ENCODE peak calls at places on chromosomes 6 and 20, in four cellular contexts. U is mammary epithelial cell, C is T-cell, E is PC-9. P is an unnamed sample.

GRCh38 chr20:63106108-63106764 is 99.5 kb upstream of the BHLHE23 start:
- DNase-seq in U (no peak), C (no peak), E (no peak), P (no peak)

GRCh38 chr20:63635431-63636141 is 8.7 kb upstream of the GMEB2 start:
- DNase-seq in U (no peak), C (peak; percentile 72), E (no peak), P (no peak)

GRCh38 chr6:16503919-16504554 is 257.2 kb downstream of the ATXN1 start:
- DNase-seq in U (no peak), C (no peak), E (no peak), P (no peak)

GRCh38 chr6:41560440-41561192 is 14.4 kb downstream of the FOXP4 start:
- DNase-seq in U (no peak), C (peak; percentile 90), E (no peak), P (peak; percentile 92)

GRCh38 chr20:61436674-61437279 is 184.7 kb downstream of the CDH4 start:
- DNase-seq in U (peak; percentile 98), C (no peak), E (no peak), P (peak; percentile 99)

GRCh38 chr20:10490706-10491105 is 55.6 kb downstream of the SLX4IP start:
- DNase-seq in U (no peak), C (no peak), E (no peak), P (peak; percentile 60)

GRCh38 chr20:25487306-25487705 is 79.8 kb downstream of the GINS1 start:
- DNase-seq in U (peak; percentile 19), C (no peak), E (no peak), P (no peak)

GRCh38 chr6:42257614-42258013 is 40.0 kb upstream of the MRPS10 start:
- DNase-seq in U (no peak), C (no peak), E (no peak), P (peak; percentile 83)